ENCODE peak calls at places on chromosomes 13 and 19, in four cellular contexts. G is HepG2, P is IMR-90, W is A549. A is an unnamed sample.

GRCh38 chr19:40217027-40217810 is 965 bp downstream of the TTC9B start:
- DNase-seq in P (no peak), W (peak; percentile 75), G (no peak), A (peak; percentile 73)

GRCh38 chr13:77492982-77493381 is 42.5 kb upstream of the SCEL start:
- DNase-seq in W (peak; percentile 42), P (no peak), G (peak; percentile 4), A (no peak)

GRCh38 chr13:104171132-104171531 is 1104.9 kb upstream of the SLC10A2 start:
- DNase-seq in P (no peak), G (no peak), W (no peak), A (no peak)

GRCh38 chr19:54425382-54425723 is 10.1 kb downstream of the TTYH1 start:
- DNase-seq in P (no peak), G (no peak), W (no peak), A (no peak)

GRCh38 chr19:5703819-5704818 is 14.0 kb downstream of the RPL36 start:
- DNase-seq in P (no peak), G (no peak), W (no peak), A (no peak)

GRCh38 chr19:9945319-9945966 is 9.1 kb upstream of the OLFM2 start:
- DNase-seq in W (peak; percentile 37), P (peak; percentile 100), G (peak; percentile 10), A (peak; percentile 78)

GRCh38 chr19:45404557-45405434 is at the start of gene PPP1R13L:
- DNase-seq in G (peak; percentile 76), W (peak; percentile 96), P (peak; percentile 56), A (peak; percentile 76)

GRCh38 chr19:11881151-11881800 is 6.3 kb upstream of the ZNF69 start:
- DNase-seq in W (peak; percentile 12), G (peak; percentile 49), P (peak; percentile 51), A (peak; percentile 56)

GRCh38 chr19:44345969-44346368 is 10.5 kb downstream of the ZNF112 start:
- DNase-seq in G (no peak), P (no peak), W (no peak), A (no peak)

GRCh38 chr13:88926890-88927502 is 1255.8 kb downstream of the SLITRK5 start:
- DNase-seq in W (no peak), G (no peak), P (no peak), A (no peak)

GRCh38 chr19:19613456-19613855 is 5.0 kb downstream of the PBX4 start:
- DNase-seq in W (peak; percentile 63), P (no peak), G (no peak), A (no peak)

GRCh38 chr19:55688422-55689218 is 13.6 kb downstream of the EPN1 start:
- DNase-seq in G (no peak), P (no peak), W (no peak), A (peak; percentile 60)

GRCh38 chr13:44609137-44609536 is 33.0 kb upstream of the TSC22D1 start:
- DNase-seq in P (no peak), G (no peak), W (no peak), A (no peak)

GRCh38 chr19:33712268-33712667 is 84.4 kb upstream of the KCTD15 start:
- DNase-seq in W (no peak), P (no peak), G (no peak), A (no peak)

GRCh38 chr13:39433705-39434104 is 169.3 kb downstream of the LHFPL6 start:
- DNase-seq in P (no peak), G (no peak), W (no peak), A (no peak)

GRCh38 chr13:94602467-94602866 is 810 bp downstream of the GPR180 start:
- DNase-seq in G (no peak), P (no peak), W (no peak), A (no peak)

GRCh38 chr13:98866882-98867281 is 111.0 kb downstream of the DOCK9 start:
- DNase-seq in P (no peak), W (no peak), G (no peak), A (peak; percentile 21)

GRCh38 chr13:51364404-51365008 is 25.0 kb downstream of the SERPINE3 start:
- DNase-seq in P (peak; percentile 79), W (no peak), G (no peak), A (no peak)

GRCh38 chr19:19405919-19406877 is 723 bp downstream of the GATAD2A start:
- DNase-seq in P (peak; percentile 60), G (no peak), W (peak; percentile 30), A (peak; percentile 67)

GRCh38 chr19:45786533-45786894 is 4.2 kb upstream of the DMPK start:
- DNase-seq in G (no peak), P (no peak), W (no peak), A (no peak)

GRCh38 chr13:28964052-28964451 is 143.9 kb downstream of the MTUS2 start:
- DNase-seq in G (no peak), W (no peak), P (no peak), A (no peak)

GRCh38 chr13:104314926-104315535 is 1248.8 kb upstream of the SLC10A2 start:
- DNase-seq in P (peak; percentile 1), G (no peak), W (no peak), A (no peak)

GRCh38 chr19:14632286-14632685 is 42.4 kb downstream of the ADGRE3 start:
- DNase-seq in G (peak; percentile 32), P (peak; percentile 15), W (peak; percentile 45), A (peak; percentile 86)

GRCh38 chr19:13118424-13119193 is 545 bp downstream of the NACC1 start:
- DNase-seq in W (peak; percentile 47), P (peak; percentile 31), G (peak; percentile 50), A (peak; percentile 92)

GRCh38 chr13:103795892-103796478 is 729.8 kb upstream of the SLC10A2 start:
- DNase-seq in G (no peak), P (no peak), W (no peak), A (no peak)

GRCh38 chr19:12689012-12689411 is 1.2 kb downstream of the GNG14 start:
- DNase-seq in G (no peak), W (no peak), P (no peak), A (no peak)

GRCh38 chr19:6065685-6066365 is 44.5 kb downstream of the RFX2 start:
- DNase-seq in W (peak; percentile 85), G (peak; percentile 87), P (peak; percentile 30), A (peak; percentile 83)

GRCh38 chr19:29683009-29683408 is 17.7 kb downstream of the PLEKHF1 start:
- DNase-seq in G (peak; percentile 15), W (no peak), P (no peak), A (no peak)

GRCh38 chr13:20969182-20969581 is 66.6 kb upstream of the XPO4 start:
- DNase-seq in P (peak; percentile 68), G (no peak), W (peak; percentile 48), A (no peak)

GRCh38 chr13:40801255-40802217 is 12.1 kb downstream of the SLC25A15 start:
- DNase-seq in P (no peak), G (peak; percentile 73), W (no peak), A (no peak)

GRCh38 chr13:89899302-89900103 is 1448.0 kb upstream of the MIR17HG start:
- DNase-seq in P (no peak), G (peak; percentile 91), W (no peak), A (no peak)

GRCh38 chr19:14746891-14747290 is 31.5 kb downstream of the ADGRE2 start:
- DNase-seq in W (no peak), G (no peak), P (no peak), A (no peak)

GRCh38 chr19:7850429-7850819 is 20.4 kb downstream of the EVI5L start:
- DNase-seq in P (peak; percentile 71), G (no peak), W (no peak), A (no peak)

GRCh38 chr19:29831041-29831548 is 19.3 kb downstream of the CCNE1 start:
- DNase-seq in P (no peak), G (no peak), W (peak; percentile 71), A (no peak)

GRCh38 chr19:38699647-38700349 is 44.5 kb downstream of the CAPN12 start:
- DNase-seq in W (no peak), P (no peak), G (no peak), A (no peak)

GRCh38 chr13:40456397-40456958 is 210.0 kb downstream of the FOXO1 start:
- DNase-seq in G (no peak), P (no peak), W (no peak), A (no peak)

DNA sequence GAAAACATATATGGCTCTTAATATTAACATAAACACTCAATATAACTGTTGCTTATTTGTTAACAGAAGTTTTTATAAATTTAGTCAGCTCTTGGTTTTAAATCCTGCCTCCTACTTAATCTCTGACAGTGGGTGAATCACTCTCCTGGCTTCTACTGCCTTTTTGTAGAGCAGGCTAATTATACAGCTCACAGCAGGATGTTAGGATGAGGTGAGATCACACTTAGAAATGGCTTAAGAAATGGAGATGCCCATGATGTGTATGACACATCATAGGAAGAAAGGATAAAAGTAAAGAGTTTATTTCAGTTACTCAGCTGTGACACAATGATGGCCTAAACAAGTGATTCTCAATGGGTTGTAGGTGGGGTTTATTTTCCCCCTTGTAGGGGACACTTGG is 345.6 kb downstream of the SPRY2 start:
- DNase-seq in W (no peak), P (peak; percentile 85), G (no peak), A (no peak)
- TF ChIP-seq MAFK in W (no peak), P (peak; percentile 2), G (no peak), A (no peak)

DNA sequence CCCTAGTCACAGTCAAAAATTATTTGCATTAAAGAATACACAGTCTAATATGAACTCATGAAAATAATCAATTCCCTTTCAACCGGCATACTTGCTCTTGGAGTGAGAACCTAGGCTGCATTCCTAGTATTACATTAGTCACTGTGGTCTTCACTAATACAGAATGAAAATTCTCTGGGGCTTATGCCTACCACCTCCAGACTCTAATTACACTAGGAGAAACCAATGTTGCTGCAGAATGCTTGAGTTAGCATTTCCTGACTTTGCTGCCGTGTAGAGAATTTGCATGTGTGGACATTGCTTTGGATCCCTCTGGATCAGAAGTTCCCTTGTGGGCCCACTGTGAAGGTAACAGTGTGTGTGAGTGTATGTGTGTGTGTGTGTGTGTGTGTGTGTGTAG is 87.8 kb downstream of the CCNA1 start:
- DNase-seq in G (no peak), W (no peak), P (no peak), A (no peak)
- TF ChIP-seq SMC3 in G (no peak), W (no peak), P (no peak), A (no peak)

DNA sequence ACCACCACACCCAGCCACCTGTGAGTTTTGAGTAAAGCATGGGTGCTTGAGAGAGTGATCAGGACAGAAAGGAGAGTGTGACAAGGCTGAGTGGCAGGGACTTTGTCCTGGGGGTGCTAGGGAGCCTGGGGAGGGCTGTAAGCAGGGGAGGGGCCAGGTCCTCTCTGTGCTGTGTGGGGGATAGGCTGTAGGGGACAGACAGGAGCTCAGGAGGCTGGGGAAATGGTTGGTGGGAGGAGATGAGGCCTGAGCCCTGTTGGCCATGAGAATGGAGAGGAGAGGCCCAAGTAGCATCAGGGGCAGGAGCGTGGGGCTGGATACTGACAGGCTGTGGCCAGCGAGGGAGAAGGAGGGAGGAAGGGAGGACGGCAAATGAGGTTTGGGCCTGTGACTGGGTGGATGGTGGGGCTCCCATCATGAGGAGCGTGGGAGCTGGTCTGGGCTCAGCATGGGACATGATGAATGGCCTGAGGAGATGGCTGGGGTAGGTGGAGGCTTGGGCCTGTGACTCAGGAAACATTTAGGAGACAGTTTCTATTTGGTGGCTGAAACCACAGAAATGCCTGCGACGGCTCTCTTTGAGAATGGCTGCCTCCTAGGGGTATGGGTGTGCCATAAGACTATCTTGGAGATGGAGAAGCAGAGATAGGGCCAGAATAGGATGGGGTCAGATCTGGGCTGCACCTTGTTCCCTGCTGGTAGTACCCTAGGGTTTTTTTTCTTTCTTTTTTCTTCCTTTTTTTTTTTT is 25.0 kb downstream of the GRIN2D start:
- DNase-seq in G (no peak), P (peak; percentile 23), W (peak; percentile 58), A (peak; percentile 80)
- TF ChIP-seq MAFK in G (no peak), P (no peak), W (no peak), A (peak; percentile 10)

GRCh38 chr13:49540552-49540951 is 44.8 kb downstream of the PHF11 start:
- DNase-seq in G (no peak), P (peak; percentile 62), W (no peak), A (peak; percentile 21)
- TF ChIP-seq SMC3 in G (no peak), P (no peak), W (no peak), A (no peak)

GRCh38 chr13:50286376-50286775 is 271.1 kb downstream of the KCNRG start:
- DNase-seq in P (no peak), G (no peak), W (no peak), A (no peak)
- TF ChIP-seq MAFK in P (no peak), G (no peak), W (no peak), A (no peak)